ENCODE peak calls at places on chromosomes 12 and 14, in ten cellular contexts. D, F, V, O, X, U, P, A, S and Q are unnamed samples.

GRCh38 chr12:85805654-85806053 is 30.6 kb downstream of the RASSF9 start:
- DNase-seq in X (no peak), F (no peak), S (no peak), D (no peak), P (no peak), O (no peak), U (no peak), A (no peak), V (no peak), Q (no peak)

GRCh38 chr14:22545842-22546721 is 42.9 kb downstream of the DAD1 start:
- DNase-seq in F (no peak), P (no peak), S (peak), V (no peak), D (peak), O (no peak), U (peak), X (no peak), A (no peak), Q (no peak)

GRCh38 chr12:131793623-131794022 is 34.6 kb upstream of the MMP17 start:
- DNase-seq in X (no peak), F (no peak), P (no peak), O (no peak), A (no peak), V (no peak), S (no peak), U (no peak), D (no peak), Q (no peak)

GRCh38 chr12:101966496-101966895 is 89.1 kb downstream of the DRAM1 start:
- DNase-seq in X (no peak), A (no peak), S (no peak), O (no peak), D (no peak), U (no peak), V (no peak), F (no peak), P (no peak), Q (no peak)

GRCh38 chr14:102498005-102498677 is 11.4 kb downstream of the ANKRD9 start:
- DNase-seq in D (no peak), P (no peak), U (no peak), V (no peak), O (no peak), X (no peak), F (no peak), S (no peak), A (no peak), Q (no peak)

GRCh38 chr14:72155379-72155993 is 223.3 kb downstream of the RGS6 start:
- DNase-seq in P (no peak), D (no peak), U (no peak), F (no peak), A (no peak), V (no peak), X (no peak), S (no peak), O (no peak), Q (no peak)

GRCh38 chr12:44765796-44766195 is 110.3 kb downstream of the NELL2 start:
- DNase-seq in X (no peak), U (no peak), S (no peak), A (no peak), P (no peak), F (no peak), O (no peak), V (no peak), D (no peak), Q (no peak)

GRCh38 chr12:34406228-34406995 is 384.1 kb downstream of the ALG10 start:
- DNase-seq in O (peak), D (no peak), F (no peak), P (no peak), U (peak), V (no peak), A (no peak), S (peak), X (no peak), Q (no peak)

GRCh38 chr14:74240794-74241610 is 1.8 kb downstream of the VSX2 start:
- DNase-seq in D (no peak), V (no peak), U (no peak), P (no peak), F (no peak), A (no peak), S (no peak), O (peak), X (no peak), Q (no peak)

GRCh38 chr12:104490850-104491249 is 34.1 kb downstream of the CHST11 start:
- DNase-seq in V (no peak), S (no peak), D (no peak), P (no peak), A (no peak), U (no peak), X (no peak), O (no peak), F (no peak), Q (no peak)

GRCh38 chr12:65602579-65603295 is 221.5 kb upstream of the HMGA2 start:
- DNase-seq in X (peak), O (peak), P (peak), A (no peak), D (peak), S (peak), U (peak), F (no peak), V (no peak), Q (peak)

GRCh38 chr12:44677724-44678123 is 198.4 kb downstream of the NELL2 start:
- DNase-seq in V (no peak), X (no peak), F (no peak), S (no peak), P (no peak), U (no peak), A (no peak), D (no peak), O (no peak), Q (no peak)

GRCh38 chr12:56425188-56425587 is 24.0 kb downstream of the TIMELESS start:
- DNase-seq in P (no peak), X (no peak), O (no peak), D (no peak), V (no peak), A (no peak), U (no peak), F (no peak), S (no peak), Q (no peak)

GRCh38 chr12:12890815-12891645 is at the start of gene GPRC5A:
- DNase-seq in P (peak), X (peak), S (peak), A (peak), U (peak), D (peak), V (peak), F (no peak), O (peak), Q (no peak)

GRCh38 chr12:76202621-76203020 is 118.1 kb upstream of the NAP1L1 start:
- DNase-seq in S (no peak), V (no peak), U (no peak), D (no peak), P (no peak), F (no peak), X (no peak), O (no peak), A (no peak), Q (no peak)

GRCh38 chr12:130993759-130994670 is 40.3 kb downstream of the ADGRD1 start:
- DNase-seq in U (no peak), V (no peak), O (no peak), S (no peak), F (peak), P (no peak), A (no peak), D (no peak), X (no peak), Q (no peak)

GRCh38 chr12:111741235-111741812 is 25.4 kb upstream of the ALDH2 start:
- DNase-seq in X (no peak), P (no peak), D (no peak), U (no peak), F (no peak), S (no peak), O (no peak), A (peak), V (no peak), Q (no peak)

GRCh38 chr12:95882080-95882479 is 23.3 kb downstream of the SNRPF start:
- DNase-seq in V (no peak), P (no peak), F (no peak), U (no peak), A (no peak), S (no peak), X (no peak), O (no peak), D (no peak), Q (no peak)

GRCh38 chr12:41277019-41277770 is 89.1 kb downstream of the PDZRN4 start:
- DNase-seq in O (no peak), U (no peak), D (no peak), A (peak), V (no peak), S (no peak), P (peak), F (peak), X (peak), Q (peak)

GRCh38 chr12:120194226-120194533 is 335 bp downstream of the GCN1 start:
- DNase-seq in S (no peak), O (no peak), V (no peak), U (no peak), X (no peak), F (no peak), P (no peak), D (no peak), A (no peak), Q (no peak)

GRCh38 chr14:94648801-94649200 is 36.6 kb downstream of the SERPINA3 start:
- DNase-seq in A (no peak), F (no peak), O (no peak), X (no peak), D (no peak), U (no peak), P (no peak), S (no peak), V (no peak), Q (no peak)

GRCh38 chr12:31518680-31519227 is 72.2 kb downstream of the DENND5B start:
- DNase-seq in P (peak), V (no peak), F (peak), D (no peak), A (no peak), U (peak), S (no peak), X (peak), O (no peak), Q (peak)

GRCh38 chr14:20632448-20632830 is 9.1 kb downstream of the OR6S1 start:
- DNase-seq in P (no peak), D (peak), U (no peak), X (peak), S (peak), V (no peak), F (no peak), A (no peak), O (no peak), Q (no peak)

GRCh38 chr12:52417742-52418141 is 11.6 kb upstream of the KRT82 start:
- DNase-seq in U (no peak), S (no peak), O (no peak), D (no peak), X (no peak), F (no peak), P (no peak), V (no peak), A (no peak), Q (no peak)

GRCh38 chr12:11577658-11578260 is 71.7 kb upstream of the ETV6 start:
- DNase-seq in D (no peak), S (no peak), X (no peak), U (no peak), O (no peak), P (no peak), V (no peak), F (no peak), A (no peak), Q (no peak)

GRCh38 chr12:118455327-118455726 is 79.0 kb downstream of the SUDS3 start:
- DNase-seq in S (no peak), X (no peak), U (no peak), P (no peak), D (no peak), F (no peak), A (no peak), O (no peak), V (no peak), Q (no peak)

GRCh38 chr12:124620606-124621295 is 53.3 kb upstream of the NCOR2 start:
- DNase-seq in O (no peak), X (no peak), P (no peak), S (no peak), F (no peak), A (no peak), U (no peak), D (no peak), V (no peak), Q (no peak)

GRCh38 chr12:115522010-115522409 is 755.5 kb downstream of the MED13L start:
- DNase-seq in V (no peak), U (no peak), O (no peak), P (no peak), S (no peak), F (no peak), X (no peak), A (no peak), D (no peak), Q (no peak)